ENCODE peak calls at places on chromosomes 11 and 22, in four cellular contexts. P is GM23338, X is left ventricle myocardium inferior, D is SK-N-SH. Z is an unnamed sample.

GRCh38 chr11:65555693-65556231 is 2.4 kb downstream of the LTBP3 start:
- DNase-seq in P (no peak), X (peak; percentile 64), D (peak; percentile 64), Z (peak; percentile 82)

GRCh38 chr11:132848336-132848735 is 684.0 kb downstream of the OPCML start:
- DNase-seq in P (no peak), X (no peak), D (no peak), Z (no peak)

GRCh38 chr11:33869511-33870422 is 22.1 kb downstream of the LMO2 start:
- DNase-seq in P (peak; percentile 77), X (peak; percentile 47), D (peak; percentile 84), Z (no peak)

GRCh38 chr11:78573271-78574035 is 1.2 kb downstream of the NARS2 start:
- DNase-seq in P (peak; percentile 11), X (no peak), D (no peak), Z (no peak)

GRCh38 chr11:79510948-79511347 is 70.1 kb upstream of the TENM4 start:
- DNase-seq in P (no peak), X (no peak), D (peak; percentile 26), Z (no peak)

GRCh38 chr11:19660076-19660475 is 52.6 kb upstream of the NAV2 start:
- DNase-seq in P (no peak), X (no peak), D (no peak), Z (peak; percentile 63)

GRCh38 chr11:47907499-47907898 is 59.3 kb upstream of the NUP160 start:
- DNase-seq in P (no peak), X (no peak), D (no peak), Z (no peak)

GRCh38 chr11:8086001-8086479 is 5.0 kb downstream of the TUB start:
- DNase-seq in P (peak; percentile 30), X (no peak), D (peak; percentile 89), Z (no peak)

GRCh38 chr22:23243006-23243573 is 62.8 kb downstream of the BCR start:
- DNase-seq in P (peak; percentile 96), X (no peak), D (no peak), Z (no peak)

GRCh38 chr11:12263141-12263693 is 114.2 kb upstream of the PARVA start:
- DNase-seq in P (no peak), X (no peak), D (peak; percentile 66), Z (peak; percentile 31)

GRCh38 chr22:48753752-48754517 is 1073.7 kb downstream of the BRD1 start:
- DNase-seq in P (no peak), X (no peak), D (no peak), Z (no peak)

GRCh38 chr22:20586403-20586745 is 79.0 kb downstream of the MED15 start:
- DNase-seq in P (no peak), X (peak; percentile 9), D (no peak), Z (no peak)

GRCh38 chr22:32385681-32386080 is 26.4 kb downstream of the RTCB start:
- DNase-seq in P (no peak), X (no peak), D (no peak), Z (no peak)

GRCh38 chr11:72781313-72782080 is 12.3 kb downstream of the STARD10 start:
- DNase-seq in P (peak; percentile 66), X (peak; percentile 45), D (peak; percentile 92), Z (no peak)

GRCh38 chr11:45902452-45903380 is 4.4 kb downstream of the FREY1 start:
- DNase-seq in P (no peak), X (no peak), D (no peak), Z (no peak)
- TF ChIP-seq CTCF in P (no peak), X (no peak), D (no peak), Z (no peak)

GRCh38 chr11:114301088-114301487 is 4.9 kb downstream of the NNMT start:
- DNase-seq in P (no peak), X (no peak), D (no peak), Z (no peak)
- TF ChIP-seq CTCF in P (no peak), X (no peak), D (no peak), Z (no peak)

DNA sequence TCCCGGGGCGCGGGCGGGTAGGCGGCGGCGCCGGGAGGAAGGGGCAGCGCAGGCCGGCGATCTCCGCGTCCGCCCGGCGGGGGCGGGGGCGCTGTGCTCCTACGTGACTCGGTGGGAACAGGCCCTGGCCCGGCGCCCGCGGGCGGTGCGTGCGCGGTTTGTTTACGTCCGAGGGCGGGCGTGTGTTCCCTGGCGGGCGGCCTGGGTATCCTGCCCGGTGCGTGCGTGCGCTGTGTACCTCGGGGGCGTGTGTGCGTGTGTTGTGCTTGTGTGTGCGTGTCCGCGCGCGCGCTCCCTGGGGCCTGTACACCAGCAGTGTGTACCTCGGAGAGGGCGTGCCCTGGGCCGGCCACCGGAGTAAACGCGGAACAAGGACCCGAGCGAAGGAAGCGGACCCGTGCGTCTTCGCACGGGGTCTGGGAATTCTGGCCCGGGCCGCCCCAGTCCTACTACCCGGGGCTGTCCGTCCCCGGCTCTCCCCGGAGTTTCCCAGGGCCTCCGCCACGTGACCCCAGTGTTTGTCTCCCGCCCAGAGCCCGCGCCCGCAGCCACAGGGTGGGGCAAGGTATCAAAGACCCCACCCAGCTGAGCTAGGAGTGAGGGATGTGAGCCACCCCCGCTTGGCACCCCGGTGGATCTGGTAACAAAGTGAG is 769 bp downstream of the MAFF start:
- DNase-seq in P (peak; percentile 72), X (peak; percentile 89), D (peak; percentile 76), Z (peak; percentile 70)
- TF ChIP-seq CTCF in P (no peak), X (peak; percentile 35), D (peak; percentile 12), Z (peak; percentile 72)

DNA sequence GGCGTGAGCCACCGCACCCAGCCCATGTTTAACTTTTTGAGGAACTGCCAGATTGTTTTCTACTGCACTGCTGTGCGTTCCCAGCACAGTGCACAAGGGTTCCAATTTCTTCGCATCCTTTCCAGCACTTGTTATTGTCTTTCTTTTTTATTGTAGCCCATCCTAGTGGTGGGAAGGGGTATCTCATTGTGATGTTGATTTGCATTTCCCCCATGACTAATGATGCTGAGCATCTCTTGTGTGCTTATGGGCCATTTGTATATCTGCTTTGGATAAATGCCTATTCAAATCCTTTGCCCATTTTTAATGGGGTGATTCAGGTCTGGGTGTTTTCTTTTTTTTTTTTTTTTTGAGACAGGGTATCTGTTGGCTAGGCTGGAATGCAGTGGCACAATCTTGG is 36.6 kb upstream of the SYT7 start:
- DNase-seq in P (no peak), X (no peak), D (no peak), Z (no peak)
- TF ChIP-seq CTCF in P (peak; percentile 26), X (no peak), D (peak; percentile 17), Z (peak; percentile 55)

GRCh38 chr11:44977493-44977984 is 26.9 kb upstream of the TP53I11 start:
- DNase-seq in P (peak; percentile 53), X (no peak), D (peak; percentile 57), Z (peak; percentile 10)
- TF ChIP-seq CTCF in P (peak; percentile 52), X (peak; percentile 35), D (peak; percentile 30), Z (peak; percentile 21)

Z was measured in HFFc6.